ENCODE peak calls at places on chromosomes 12 and 14, in six cellular contexts. S is CD4-positive, alpha-beta T cell; L is OCI-LY7; M is fibroblast of lung; D is psoas muscle; B is CD8-positive, alpha-beta memory T cell. P is an unnamed sample. For H3K9me3, the result is how much of the 10 kb centered on the place peaks cover.

GRCh38 chr12:11633968-11634367 is 15.5 kb upstream of the ETV6 start:
- DNase-seq in S (no peak), L (no peak), M (peak), D (no peak), B (no peak), P (no peak)

GRCh38 chr12:104551313-104551931 is 94.7 kb downstream of the CHST11 start:
- DNase-seq in S (no peak), L (peak), M (no peak), D (no peak), B (no peak), P (no peak)

GRCh38 chr12:82555699-82556098 is 131.0 kb upstream of the TMTC2 start:
- DNase-seq in S (no peak), L (no peak), M (no peak), D (no peak), B (no peak), P (no peak)

GRCh38 chr12:19026637-19027508 is 102.7 kb upstream of the PLEKHA5 start:
- DNase-seq in S (no peak), L (no peak), M (no peak), D (no peak), B (no peak), P (no peak)

GRCh38 chr14:102608064-102608446 is 15.6 kb downstream of the RCOR1 start:
- DNase-seq in S (no peak), L (no peak), M (no peak), D (no peak), B (no peak), P (no peak)

GRCh38 chr14:37480446-37481290 is 114.4 kb downstream of the FOXA1 start:
- DNase-seq in S (no peak), L (no peak), M (no peak), D (no peak), B (no peak), P (no peak)

GRCh38 chr12:17928708-17929366 is 161.2 kb downstream of the RERGL start:
- DNase-seq in S (no peak), L (no peak), M (peak), D (no peak), B (no peak), P (no peak)

GRCh38 chr14:61125314-61126082 is 144.5 kb downstream of the SLC38A6 start:
- DNase-seq in S (no peak), L (no peak), M (no peak), D (no peak), B (no peak), P (no peak)

GRCh38 chr12:3122841-3123678 is 45.9 kb downstream of the TSPAN9 start:
- DNase-seq in S (no peak), L (no peak), M (peak), D (peak), B (no peak), P (no peak)

GRCh38 chr12:62640910-62641448 is 174.4 kb downstream of the MON2 start:
- DNase-seq in S (no peak), L (no peak), M (peak), D (no peak), B (no peak), P (no peak)

GRCh38 chr12:49017764-49018281 is 753 bp downstream of the PRKAG1 start:
- DNase-seq in S (no peak), L (peak), M (peak), D (peak), B (peak), P (no peak)

GRCh38 chr14:75597149-75597548 is 18.7 kb downstream of the FLVCR2 start:
- DNase-seq in S (no peak), L (no peak), M (no peak), D (no peak), B (no peak), P (no peak)

GRCh38 chr12:117367006-117367638 is 5.7 kb upstream of the NOS1 start:
- DNase-seq in S (no peak), L (peak), M (peak), D (peak), B (peak), P (peak)

DNA sequence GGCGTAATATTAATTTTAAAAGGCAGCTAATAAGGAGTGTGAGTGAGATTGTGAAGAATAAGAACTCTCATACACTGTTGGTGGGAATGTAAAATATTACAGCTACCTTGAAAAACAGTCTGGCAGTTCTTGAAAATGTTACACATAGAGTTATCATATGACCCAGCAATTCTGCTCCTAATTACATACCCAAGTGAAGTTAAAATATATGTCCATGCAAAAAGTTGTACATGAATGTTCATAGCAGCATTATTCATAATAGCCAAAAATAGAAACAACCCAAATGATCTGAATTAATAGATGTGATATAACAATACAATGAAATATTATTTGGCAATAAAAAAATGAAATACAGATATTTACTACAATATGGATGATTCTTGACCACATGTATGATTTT is 68.2 kb downstream of the RASSF8 start:
- DNase-seq in S (no peak), L (no peak), M (no peak), D (no peak), B (no peak), P (no peak)
- H3K9me3 ChIP-seq in S (under half), L (under half), M (under half), D (under half), B (under half), P (under half)

GRCh38 chr14:106174206-106174605 is 647.8 kb downstream of the TMEM121 start:
- DNase-seq in S (peak), L (no peak), M (no peak), D (no peak), B (peak), P (no peak)
- H3K9me3 ChIP-seq in S (under half), L (under half), M (under half), D (under half), B (under half), P (under half)

DNA sequence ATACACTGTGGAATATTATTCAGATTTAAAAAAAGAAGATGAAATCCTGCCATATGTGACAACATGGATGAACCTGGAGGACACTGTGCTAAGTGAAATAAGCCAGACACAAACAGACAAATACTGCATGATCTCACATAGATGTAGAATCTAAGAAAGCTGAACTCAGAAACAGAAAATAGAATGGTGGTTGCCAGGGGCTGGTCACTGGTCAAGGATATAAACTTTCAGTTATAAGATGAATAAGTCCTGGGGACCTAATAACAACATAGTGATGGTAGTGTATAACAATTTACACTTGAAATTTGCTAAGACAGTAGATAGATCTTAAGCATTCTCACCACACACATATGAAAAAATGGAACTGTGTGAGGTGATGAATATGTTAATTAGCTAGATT is 161.3 kb upstream of the TMCC3 start:
- DNase-seq in S (no peak), L (no peak), M (no peak), D (no peak), B (no peak), P (no peak)
- H3K9me3 ChIP-seq in S (under half), L (half or more), M (under half), D (under half), B (under half), P (under half)

GRCh38 chr12:1707051-1707450 is 16.2 kb downstream of the ADIPOR2 start:
- DNase-seq in S (no peak), L (no peak), M (no peak), D (no peak), B (no peak), P (no peak)
- H3K9me3 ChIP-seq in S (under half), L (under half), M (under half), D (under half), B (under half), P (under half)

GRCh38 chr14:103820382-103820781 is 27.0 kb downstream of the PPP1R13B start:
- DNase-seq in S (no peak), L (no peak), M (no peak), D (no peak), B (no peak), P (no peak)
- H3K9me3 ChIP-seq in S (under half), L (under half), M (under half), D (under half), B (under half), P (under half)

DNA sequence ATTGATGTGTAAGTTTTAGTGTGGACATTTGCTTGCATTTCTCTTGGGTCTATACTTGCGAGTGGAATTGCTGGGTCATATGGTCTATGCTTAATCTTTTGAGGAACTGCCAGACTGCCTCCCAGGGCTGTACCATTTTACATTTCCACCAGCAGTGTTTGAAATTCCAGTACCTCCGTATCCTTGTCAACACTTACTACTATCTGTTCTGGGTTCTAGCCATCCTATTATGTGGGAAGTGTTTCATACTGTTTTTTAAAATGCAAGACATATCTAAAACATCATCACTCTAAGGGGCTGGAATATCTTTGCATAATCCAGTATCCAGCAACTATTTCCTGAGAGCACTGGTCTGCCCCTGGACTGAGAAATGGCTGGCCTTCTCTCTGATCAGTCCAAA is 80.2 kb upstream of the RIN3 start:
- DNase-seq in S (no peak), L (no peak), M (no peak), D (no peak), B (no peak), P (no peak)
- H3K9me3 ChIP-seq in S (under half), L (under half), M (under half), D (under half), B (under half), P (under half)

GRCh38 chr14:105774001-105774400 is 247.6 kb downstream of the TMEM121 start:
- DNase-seq in S (no peak), L (peak), M (no peak), D (no peak), B (no peak), P (no peak)
- H3K9me3 ChIP-seq in S (under half), L (under half), M (under half), D (under half), B (under half), P (under half)

DNA sequence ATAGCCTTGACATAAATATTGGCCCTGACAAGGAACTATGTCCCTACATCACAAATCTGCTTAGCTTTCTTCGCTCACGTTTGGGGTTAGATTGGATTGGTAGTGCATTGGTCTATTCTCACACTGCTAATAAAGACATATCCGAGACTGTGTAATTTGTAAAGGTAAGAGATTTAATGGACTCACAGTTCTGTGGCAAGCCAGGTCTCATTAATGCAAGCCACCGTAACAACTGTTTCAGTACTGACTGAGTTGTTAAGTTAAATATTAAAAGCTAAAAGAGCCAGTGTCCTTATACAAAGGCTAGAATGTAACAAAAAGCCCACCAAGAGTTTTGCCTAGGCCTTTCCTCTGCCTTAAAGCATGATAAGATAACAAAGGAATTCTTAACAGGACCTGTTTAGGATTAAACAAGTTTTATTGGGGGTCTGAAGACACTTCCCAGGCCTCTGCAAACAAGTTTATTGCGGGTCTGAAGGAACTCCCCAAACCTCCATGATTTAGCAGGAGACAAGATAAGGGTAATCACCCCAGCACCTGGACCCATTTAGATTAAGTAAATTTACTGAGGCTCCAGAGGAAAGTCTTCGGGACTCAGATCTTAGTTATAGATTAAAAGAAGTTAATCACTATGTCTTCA is 88.2 kb upstream of the PTGDR start:
- DNase-seq in S (no peak), L (no peak), M (no peak), D (no peak), B (no peak), P (no peak)
- H3K9me3 ChIP-seq in S (under half), L (under half), M (under half), D (under half), B (under half), P (under half)